ENCODE peak calls at places on chromosomes 13 and 19, in seven cellular contexts. X is NB4, U is osteocyte, K is AG09319, H is epithelial cell of esophagus, D is neural crest cell, M is cardiac fibroblast. E is an unnamed sample.

GRCh38 chr13:29361716-29362115 is 233.8 kb downstream of the SLC7A1 start:
- DNase-seq in K (no peak), U (no peak), X (no peak), H (no peak), D (no peak), M (no peak), E (no peak)

GRCh38 chr13:40064723-40065122 is 409.3 kb downstream of the COG6 start:
- DNase-seq in X (peak), U (no peak), M (peak), H (peak), D (no peak), K (peak), E (no peak)

GRCh38 chr13:99967884-99968520 is 3.6 kb downstream of the ZIC5 start:
- DNase-seq in X (no peak), H (no peak), U (no peak), K (no peak), M (no peak), D (no peak), E (peak)

GRCh38 chr19:45768644-45769053 is 403 bp downstream of the SIX5 start:
- DNase-seq in H (peak), M (peak), K (no peak), U (no peak), X (peak), D (peak), E (peak)

GRCh38 chr19:33377586-33378475 is 4.3 kb downstream of the CEBPG start:
- DNase-seq in M (no peak), H (no peak), X (no peak), U (no peak), D (no peak), K (no peak), E (no peak)

GRCh38 chr19:18418725-18419194 is 438 bp upstream of the SSBP4 start:
- DNase-seq in H (peak), D (no peak), M (no peak), X (peak), U (peak), K (no peak), E (no peak)

GRCh38 chr13:113149711-113150544 is 8.5 kb upstream of the PROZ start:
- DNase-seq in D (no peak), U (peak), M (no peak), H (no peak), X (no peak), K (no peak), E (no peak)

GRCh38 chr19:50607874-50608785 is 31.6 kb downstream of the SYT3 start:
- DNase-seq in D (peak), H (peak), M (peak), K (peak), U (no peak), X (peak), E (peak)

GRCh38 chr13:113723400-113724015 is 35.5 kb upstream of the TMEM255B start:
- DNase-seq in X (no peak), K (no peak), D (no peak), H (no peak), M (no peak), U (no peak), E (no peak)

DNA sequence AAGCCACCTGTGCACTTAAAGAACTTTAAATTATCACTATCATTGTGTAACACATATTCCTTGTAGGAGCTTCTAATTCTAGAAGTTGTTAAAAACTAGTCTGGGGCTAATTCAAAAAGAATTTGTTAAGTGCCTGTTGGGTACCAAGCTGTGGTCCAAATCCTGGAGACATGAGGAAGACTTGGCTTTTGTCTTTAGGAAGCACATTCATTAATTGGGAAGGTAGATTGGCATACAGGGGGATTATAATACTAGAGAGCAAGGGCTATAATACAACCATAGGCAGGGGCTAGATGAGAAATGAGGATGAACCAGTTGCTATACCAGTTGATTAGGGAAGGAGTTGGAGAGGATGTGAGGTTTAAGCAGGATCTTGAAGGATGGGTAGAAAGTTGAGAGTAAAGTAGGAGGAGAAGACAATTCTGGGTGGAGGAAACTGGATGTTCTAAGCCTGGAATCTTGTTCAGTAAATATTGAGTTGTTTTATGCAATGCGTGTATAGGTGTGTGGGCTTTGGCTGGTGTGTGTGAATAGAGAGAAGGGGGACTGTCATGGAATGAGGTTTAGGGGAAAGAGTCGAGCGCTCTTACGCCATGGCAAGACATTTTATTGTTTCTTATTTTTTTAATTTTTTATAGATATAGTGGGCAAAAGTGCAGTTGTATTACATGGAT is 350.1 kb downstream of the GPC5 start:
- DNase-seq in K (no peak), H (no peak), U (no peak), X (no peak), D (no peak), M (no peak), E (no peak)
- TF ChIP-seq CTCF in K (no peak), H (no peak), U (no peak), X (no peak), D (no peak), M (no peak), E (no peak)

GRCh38 chr13:25678398-25678797 is 306.6 kb downstream of the ATP8A2 start:
- DNase-seq in D (no peak), U (peak), H (no peak), M (no peak), K (no peak), X (peak), E (no peak)
- TF ChIP-seq CTCF in D (no peak), U (no peak), H (no peak), M (no peak), K (no peak), X (no peak), E (no peak)

GRCh38 chr19:5022066-5022860 is 53.4 kb downstream of the KDM4B start:
- DNase-seq in M (no peak), H (no peak), X (no peak), U (no peak), D (no peak), K (no peak), E (no peak)
- TF ChIP-seq CTCF in M (no peak), H (no peak), X (no peak), U (no peak), D (no peak), K (no peak), E (no peak)

DNA sequence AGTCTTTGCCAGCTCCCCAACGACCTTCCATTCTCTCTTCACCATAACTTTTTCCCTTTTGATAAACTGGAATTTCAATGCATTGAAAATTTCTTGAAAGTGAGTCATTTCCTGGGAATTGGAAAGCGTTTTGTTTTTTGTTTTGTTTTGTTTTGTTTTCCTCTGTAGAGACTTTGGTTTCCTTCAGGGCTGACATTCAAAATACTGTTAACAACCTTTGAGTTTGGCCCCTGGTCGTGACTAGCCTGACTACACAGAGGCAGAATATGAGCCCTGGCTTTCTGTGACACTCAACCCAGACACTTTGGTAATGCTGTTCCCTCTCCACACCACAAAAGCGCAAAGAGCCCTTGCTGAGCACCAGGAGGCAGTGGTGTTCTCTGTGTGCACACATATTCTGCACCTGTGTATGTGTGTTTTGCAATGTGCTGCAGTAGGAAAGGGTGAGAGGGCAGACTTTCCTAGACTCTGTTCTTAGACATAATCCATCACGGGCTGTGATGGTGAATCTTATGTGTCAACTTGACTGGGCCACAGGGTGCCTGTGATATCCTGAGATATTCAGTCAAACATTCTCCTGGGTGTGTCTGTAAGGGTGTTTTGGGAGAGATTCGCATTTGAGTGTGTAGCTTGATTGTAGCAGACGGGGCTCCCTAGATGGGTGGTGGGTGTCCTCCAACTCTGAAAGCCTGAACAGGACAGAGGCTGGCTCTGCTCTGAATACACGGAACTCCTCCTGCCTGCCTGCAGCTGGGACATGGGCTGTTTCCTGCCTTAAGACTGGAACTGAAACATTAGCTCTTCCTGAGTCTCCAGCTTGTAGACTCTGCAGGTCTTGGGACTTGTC is 29.5 kb upstream of the ANKRD10 start:
- DNase-seq in U (no peak), X (peak), M (peak), K (no peak), H (peak), D (no peak), E (peak)
- TF ChIP-seq CTCF in U (peak), X (peak), M (peak), K (peak), H (peak), D (peak), E (no peak)

GRCh38 chr13:38868870-38869269 is 121.8 kb downstream of the STOML3 start:
- DNase-seq in H (no peak), K (no peak), U (no peak), X (no peak), M (no peak), D (no peak), E (no peak)

GRCh38 chr13:38862443-38862842 is 128.2 kb downstream of the STOML3 start:
- DNase-seq in H (no peak), U (no peak), K (no peak), M (no peak), X (no peak), D (no peak), E (no peak)

GRCh38 chr13:38863536-38863935 is 127.1 kb downstream of the STOML3 start:
- DNase-seq in K (no peak), H (no peak), D (no peak), X (no peak), M (no peak), U (no peak), E (no peak)

GRCh38 chr13:38868399-38868798 is 122.2 kb downstream of the STOML3 start:
- DNase-seq in X (no peak), H (no peak), U (no peak), K (no peak), M (no peak), D (no peak), E (no peak)

DNA sequence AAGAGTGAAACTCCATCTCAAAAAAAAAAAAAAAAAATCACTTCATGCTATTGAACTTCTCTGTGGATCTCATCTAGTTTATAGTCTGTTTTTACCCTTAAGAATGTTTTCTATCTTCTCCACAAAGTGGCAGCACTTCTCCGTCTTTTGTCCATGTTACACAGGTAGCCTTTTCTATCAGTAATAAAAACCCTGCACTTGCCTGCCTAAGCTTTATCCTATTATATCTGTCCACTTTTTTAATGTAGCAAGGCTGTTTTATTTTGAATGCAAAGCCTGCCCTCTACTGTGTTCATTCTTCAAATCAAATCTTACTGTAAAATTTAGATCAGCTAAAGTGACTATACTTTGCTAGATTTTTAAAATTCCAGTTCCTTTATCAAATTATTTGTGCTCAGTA is 124.0 kb downstream of the STOML3 start:
- DNase-seq in D (no peak), H (peak), M (no peak), U (no peak), X (peak), K (no peak), E (no peak)
- TF ChIP-seq CTCF in D (no peak), H (peak), M (no peak), U (peak), X (no peak), K (no peak), E (no peak)

E was measured in endothelial cell.